ENCODE peak calls at places on chromosomes 3 and 15, in four cellular contexts. P is HEK293T, S is head of caudate nucleus, T is anterior cingulate cortex. N is an unnamed sample.

GRCh38 chr3:115322901-115323300 is 175.8 kb upstream of the ZBTB20 start:
- DNase-seq in T (no peak), S (no peak), P (no peak), N (no peak)

GRCh38 chr3:113890256-113890900 is 51.8 kb downstream of the GRAMD1C start:
- DNase-seq in T (no peak), S (no peak), P (peak), N (no peak)

GRCh38 chr3:172591876-172592771 is 68.9 kb upstream of the TNFSF10 start:
- DNase-seq in P (no peak), S (no peak), T (no peak), N (no peak)

GRCh38 chr3:72245183-72245811 is 460.3 kb upstream of the PROK2 start:
- DNase-seq in S (peak), T (peak), P (no peak), N (no peak)

GRCh38 chr3:16300881-16301359 is 35.9 kb downstream of the OXNAD1 start:
- DNase-seq in P (no peak), T (no peak), S (no peak), N (no peak)

GRCh38 chr15:25643120-25643519 is 204.3 kb upstream of the UBE3A start:
- DNase-seq in P (no peak), S (no peak), T (no peak), N (no peak)

GRCh38 chr3:59773970-59774369 is 724.1 kb upstream of the CFAP20DC start:
- DNase-seq in T (no peak), P (no peak), S (no peak), N (no peak)

GRCh38 chr3:188577539-188577938 is 423.6 kb downstream of the LPP start:
- DNase-seq in T (no peak), S (no peak), P (no peak), N (no peak)

GRCh38 chr3:9500108-9501050 is 53.2 kb downstream of the LHFPL4 start:
- DNase-seq in S (peak), P (peak), T (no peak), N (peak)

GRCh38 chr15:67980171-67980570 is 73.9 kb upstream of the PIAS1 start:
- DNase-seq in P (no peak), T (no peak), S (no peak), N (no peak)

GRCh38 chr15:31974855-31975421 is 55.4 kb upstream of the CHRNA7 start:
- DNase-seq in T (no peak), S (peak), P (peak), N (no peak)

GRCh38 chr3:165786013-165786412 is 51.2 kb downstream of the BCHE start:
- DNase-seq in S (no peak), T (no peak), P (no peak), N (no peak)

GRCh38 chr3:45889278-45889833 is 3.0 kb downstream of the CCR9 start:
- DNase-seq in T (no peak), S (no peak), P (no peak), N (no peak)

GRCh38 chr3:58021962-58022361 is 13.7 kb downstream of the FLNB start:
- DNase-seq in T (no peak), S (no peak), P (no peak), N (no peak)

GRCh38 chr3:52679811-52680210 is 5.9 kb downstream of the PBRM1 start:
- DNase-seq in S (no peak), P (no peak), T (no peak), N (no peak)

GRCh38 chr3:43923101-43923979 is 232.6 kb downstream of the ABHD5 start:
- DNase-seq in S (no peak), P (no peak), T (peak), N (no peak)

GRCh38 chr15:77266708-77267387 is 153.1 kb downstream of the PEAK1 start:
- DNase-seq in T (no peak), P (peak), S (no peak), N (no peak)

GRCh38 chr3:60319179-60319858 is 931.9 kb downstream of the FHIT start:
- DNase-seq in T (no peak), S (no peak), P (no peak), N (no peak)

N was measured in posterior vena cava.